ENCODE peak calls at places on chromosomes 3 and 15, in ten cellular contexts. Z is tibial nerve, F is uterus, P is hepatocyte, X is K562, O is right atrium auricular region, C is GM23248, T is body of pancreas, M is heart left ventricle, S is heart right ventricle. W is an unnamed sample. For H3K4me1, the result is how much of the 10 kb centered on the place peaks cover.

GRCh38 chr3:78736863-78737262 is 1030.9 kb downstream of the ROBO1 start:
- DNase-seq in Z (no peak), F (no peak), P (no peak), X (no peak), O (no peak), C (peak), T (no peak), M (no peak), S (no peak), W (no peak)

GRCh38 chr15:92409006-92409405 is 15.3 kb downstream of the ST8SIA2 start:
- DNase-seq in Z (no peak), F (no peak), P (no peak), X (no peak), O (no peak), C (no peak), T (no peak), M (no peak), S (no peak), W (no peak)

GRCh38 chr15:28942046-28942445 is 56.3 kb downstream of the APBA2 start:
- DNase-seq in Z (no peak), F (no peak), P (no peak), X (no peak), O (no peak), C (no peak), T (no peak), M (no peak), S (no peak), W (no peak)

GRCh38 chr3:64972793-64973192 is 285.0 kb upstream of the ADAMTS9 start:
- DNase-seq in Z (no peak), F (no peak), P (no peak), X (no peak), O (no peak), C (peak), T (no peak), M (no peak), S (no peak), W (no peak)

GRCh38 chr15:64461577-64462162 is 1.3 kb downstream of the ZNF609 start:
- DNase-seq in Z (no peak), F (no peak), P (peak), X (peak), O (no peak), C (peak), T (no peak), M (peak), S (peak), W (peak)

GRCh38 chr3:1616715-1617114 is 482.0 kb upstream of the CNTN4 start:
- DNase-seq in Z (no peak), F (no peak), P (no peak), X (no peak), O (no peak), C (no peak), T (no peak), M (no peak), S (no peak), W (no peak)

GRCh38 chr15:93030430-93031102 is 58.4 kb downstream of the RGMA start:
- DNase-seq in Z (peak), F (peak), P (peak), X (peak), O (peak), C (peak), T (peak), M (peak), S (peak), W (peak)

GRCh38 chr3:124516333-124516732 is 213.9 kb upstream of the UMPS start:
- DNase-seq in Z (no peak), F (no peak), P (no peak), X (no peak), O (no peak), C (no peak), T (no peak), M (no peak), S (no peak), W (no peak)

GRCh38 chr3:148924572-148924971 is 59.5 kb downstream of the CPA3 start:
- DNase-seq in Z (no peak), F (no peak), P (no peak), X (no peak), O (no peak), C (peak), T (no peak), M (no peak), S (no peak), W (no peak)

GRCh38 chr3:151686257-151686656 is 47.5 kb upstream of the AADACL2 start:
- DNase-seq in Z (no peak), F (no peak), P (no peak), X (peak), O (no peak), C (no peak), T (no peak), M (no peak), S (no peak), W (no peak)

GRCh38 chr3:63909431-63909830 is 2.8 kb downstream of the SCAANT1 start:
- DNase-seq in Z (no peak), F (no peak), P (no peak), X (no peak), O (no peak), C (peak), T (no peak), M (no peak), S (no peak), W (no peak)

GRCh38 chr15:96585634-96586386 is 255.3 kb downstream of the NR2F2 start:
- DNase-seq in Z (no peak), F (no peak), P (no peak), X (no peak), O (no peak), C (peak), T (no peak), M (no peak), S (no peak), W (no peak)

GRCh38 chr15:74400313-74400850 is 32.9 kb upstream of the CYP11A1 start:
- DNase-seq in Z (no peak), F (no peak), P (no peak), X (no peak), O (no peak), C (peak), T (no peak), M (no peak), S (no peak), W (no peak)

GRCh38 chr3:55373413-55373812 is 113.7 kb downstream of the WNT5A start:
- DNase-seq in Z (no peak), F (no peak), P (no peak), X (no peak), O (no peak), C (no peak), T (no peak), M (no peak), S (no peak), W (no peak)

GRCh38 chr3:4722103-4722502 is 229.0 kb downstream of the ITPR1 start:
- DNase-seq in Z (no peak), F (no peak), P (peak), X (peak), O (no peak), C (peak), T (peak), M (no peak), S (peak), W (no peak)

GRCh38 chr3:153284282-153284938 is 122.4 kb downstream of the RAP2B start:
- DNase-seq in Z (peak), F (peak), P (peak), X (no peak), O (peak), C (peak), T (peak), M (peak), S (peak), W (peak)

GRCh38 chr3:36540898-36541518 is 160.7 kb downstream of the STAC start:
- DNase-seq in Z (no peak), F (no peak), P (peak), X (no peak), O (no peak), C (peak), T (no peak), M (no peak), S (no peak), W (no peak)

GRCh38 chr3:61627768-61628185 is 66.4 kb downstream of the PTPRG start:
- DNase-seq in Z (no peak), F (no peak), P (peak), X (no peak), O (no peak), C (peak), T (peak), M (no peak), S (no peak), W (no peak)

DNA sequence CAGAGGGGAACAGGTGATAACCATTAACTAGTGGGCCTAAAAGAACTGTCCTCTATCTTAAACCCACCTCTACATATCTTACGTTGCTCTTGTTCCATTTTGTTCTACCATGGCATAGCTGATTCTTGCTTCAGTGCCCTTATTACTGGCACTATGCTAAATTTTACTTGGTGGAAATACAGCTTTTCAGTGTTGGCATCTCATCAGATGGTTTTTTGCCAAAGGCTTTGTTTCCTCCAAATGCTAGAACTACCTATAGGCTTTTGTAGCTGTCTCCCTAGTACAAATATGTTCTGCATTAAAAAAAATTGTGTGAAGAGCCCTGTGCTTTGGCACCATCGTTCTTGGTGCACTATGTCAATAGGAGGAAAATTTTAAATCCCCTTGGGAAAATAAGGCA is 145.0 kb upstream of the ZBTB20 start:
- DNase-seq in Z (no peak), F (no peak), P (no peak), X (no peak), O (no peak), C (no peak), T (no peak), M (no peak), S (no peak), W (no peak)
- H3K4me1 ChIP-seq in Z (under half), F (under half), P (under half), X (under half), O (under half), C (under half), T (under half), M (under half), S (under half), W (under half)

DNA sequence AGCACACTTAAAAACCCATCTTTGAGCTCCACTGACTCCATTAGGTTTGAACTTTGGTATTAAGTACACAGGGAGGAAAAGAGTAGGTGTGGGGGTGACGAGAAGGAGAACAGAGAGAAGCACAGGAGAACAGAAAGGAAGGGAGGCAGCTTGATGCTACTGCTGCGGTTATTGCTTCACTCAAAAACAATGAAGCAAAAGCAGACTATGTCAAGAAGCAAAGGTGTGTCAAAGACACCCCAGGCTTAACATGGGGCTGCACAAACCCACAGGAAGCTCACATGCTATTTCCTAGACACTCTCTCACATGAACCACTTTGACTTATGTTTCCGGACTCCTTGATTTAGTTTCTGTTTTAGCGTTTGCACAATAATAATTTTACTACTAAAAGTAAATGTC is 961.0 kb upstream of the CFAP20DC start:
- DNase-seq in Z (no peak), F (no peak), P (no peak), X (no peak), O (no peak), C (no peak), T (peak), M (no peak), S (no peak), W (no peak)
- H3K4me3 ChIP-seq in Z (peak), F (no peak), P (no peak), X (no peak), O (no peak), C (no peak), T (no peak), M (no peak), S (no peak), W (no peak)

DNA sequence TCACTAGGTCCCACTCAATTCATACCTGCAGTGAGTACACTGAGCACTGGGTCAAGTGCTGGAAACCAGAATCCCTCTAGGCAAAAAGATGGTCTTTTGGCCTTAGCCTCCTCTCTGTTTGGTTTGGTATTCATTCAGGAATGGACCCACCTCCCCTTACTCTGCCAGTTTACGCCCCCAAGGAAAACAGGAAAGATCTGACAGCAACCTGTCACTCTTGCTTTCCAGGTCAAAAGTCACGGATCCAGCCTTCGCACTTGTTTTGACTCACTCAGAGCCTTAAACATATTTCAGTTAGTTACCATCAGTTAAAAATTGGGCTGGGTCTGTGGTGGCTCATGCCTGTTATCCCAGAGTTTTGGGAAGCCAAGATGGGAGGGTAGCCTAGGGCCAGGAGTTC is 68.1 kb downstream of the SYNM start:
- DNase-seq in Z (no peak), F (no peak), P (no peak), X (no peak), O (no peak), C (no peak), T (no peak), M (no peak), S (no peak), W (peak)
- H3K4me1 ChIP-seq in Z (under half), F (under half), P (under half), X (under half), O (under half), C (under half), T (under half), M (under half), S (under half), W (under half)

GRCh38 chr15:99702895-99703602 is 30.2 kb downstream of the LYSMD4 start:
- DNase-seq in Z (no peak), F (no peak), P (no peak), X (no peak), O (no peak), C (peak), T (no peak), M (no peak), S (no peak), W (no peak)

GRCh38 chr15:99704444-99704838 is 28.8 kb downstream of the LYSMD4 start:
- DNase-seq in Z (no peak), F (no peak), P (peak), X (peak), O (no peak), C (peak), T (peak), M (peak), S (peak), W (no peak)

GRCh38 chr15:99706557-99707303 is 26.5 kb downstream of the LYSMD4 start:
- DNase-seq in Z (no peak), F (no peak), P (no peak), X (no peak), O (no peak), C (peak), T (no peak), M (no peak), S (no peak), W (no peak)

GRCh38 chr15:99707481-99708270 is 25.6 kb downstream of the LYSMD4 start:
- DNase-seq in Z (no peak), F (no peak), P (no peak), X (no peak), O (no peak), C (peak), T (no peak), M (no peak), S (no peak), W (no peak)

DNA sequence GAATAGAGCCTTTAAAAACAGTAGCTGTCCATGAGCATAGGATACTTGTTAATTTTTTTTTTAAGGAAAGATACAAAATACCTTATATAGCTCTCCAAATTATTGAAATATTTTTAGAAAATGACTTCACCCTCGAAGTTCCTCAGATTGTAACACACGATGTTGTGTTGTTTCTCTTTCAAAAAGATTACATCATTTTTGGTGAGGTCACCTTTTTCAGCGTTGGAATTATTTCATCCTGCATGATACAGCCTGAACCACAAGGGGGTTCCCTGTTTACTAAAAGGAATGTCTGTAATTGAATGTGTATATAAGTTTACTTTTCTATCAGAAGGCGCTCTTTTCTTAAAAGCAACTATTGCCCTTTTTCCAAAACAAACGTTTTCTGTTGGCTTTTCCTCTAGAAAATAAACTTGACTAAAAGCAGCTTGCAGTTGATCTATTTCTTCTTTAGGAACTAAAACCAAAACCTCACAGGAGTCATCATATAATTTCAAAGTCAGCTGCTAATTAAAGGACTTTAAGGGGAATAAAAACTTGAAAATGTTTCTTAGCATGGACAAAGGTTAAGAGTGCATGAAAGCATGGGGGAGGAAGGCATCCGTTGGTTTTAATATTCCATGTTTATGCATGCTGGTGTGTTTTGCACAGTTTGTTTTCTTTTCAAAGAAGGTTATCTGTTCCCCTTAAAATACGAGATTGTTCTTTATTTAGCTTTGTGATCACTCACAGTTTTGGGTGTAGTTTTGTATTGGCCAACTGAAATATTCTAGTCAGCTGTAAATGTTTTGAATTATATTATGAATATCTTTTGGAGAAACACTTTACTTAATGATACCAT is 29.4 kb downstream of the LYSMD4 start:
- DNase-seq in Z (no peak), F (no peak), P (peak), X (peak), O (no peak), C (peak), T (peak), M (no peak), S (peak), W (no peak)
- H3K4me3 ChIP-seq in Z (no peak), F (no peak), P (no peak), X (no peak), O (no peak), C (peak), T (no peak), M (no peak), S (no peak), W (no peak)

GRCh38 chr3:134334901-134335280 is 39.4 kb downstream of the AMOTL2 start:
- DNase-seq in Z (no peak), F (no peak), P (no peak), X (no peak), O (no peak), C (no peak), T (no peak), M (no peak), S (no peak), W (no peak)
- H3K4me1 ChIP-seq in Z (under half), F (under half), P (under half), X (under half), O (under half), C (half or more), T (under half), M (under half), S (under half), W (under half)

DNA sequence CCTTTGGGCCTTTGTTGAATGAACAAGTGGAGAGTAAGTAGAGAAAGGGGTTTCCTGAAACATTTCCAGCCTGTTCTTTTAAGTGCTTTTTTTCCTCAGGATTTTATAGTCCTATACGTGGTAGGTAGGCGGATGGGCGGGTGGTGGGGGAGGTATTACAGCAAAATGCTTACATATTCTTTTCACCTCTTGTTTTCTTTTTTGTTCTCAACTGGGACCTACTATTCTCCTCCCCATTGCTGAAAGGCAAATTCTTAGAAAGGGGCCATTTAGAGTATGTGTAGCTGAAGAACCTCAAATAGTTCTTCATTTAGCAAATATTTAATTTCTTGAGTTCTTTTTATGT is 135.8 kb downstream of the FNDC3B start:
- DNase-seq in Z (no peak), F (no peak), P (no peak), X (no peak), O (no peak), C (no peak), T (no peak), M (no peak), S (no peak), W (no peak)
- H3K4me3 ChIP-seq in Z (no peak), F (no peak), P (no peak), X (no peak), O (no peak), C (no peak), T (no peak), M (no peak), S (no peak), W (no peak)

DNA sequence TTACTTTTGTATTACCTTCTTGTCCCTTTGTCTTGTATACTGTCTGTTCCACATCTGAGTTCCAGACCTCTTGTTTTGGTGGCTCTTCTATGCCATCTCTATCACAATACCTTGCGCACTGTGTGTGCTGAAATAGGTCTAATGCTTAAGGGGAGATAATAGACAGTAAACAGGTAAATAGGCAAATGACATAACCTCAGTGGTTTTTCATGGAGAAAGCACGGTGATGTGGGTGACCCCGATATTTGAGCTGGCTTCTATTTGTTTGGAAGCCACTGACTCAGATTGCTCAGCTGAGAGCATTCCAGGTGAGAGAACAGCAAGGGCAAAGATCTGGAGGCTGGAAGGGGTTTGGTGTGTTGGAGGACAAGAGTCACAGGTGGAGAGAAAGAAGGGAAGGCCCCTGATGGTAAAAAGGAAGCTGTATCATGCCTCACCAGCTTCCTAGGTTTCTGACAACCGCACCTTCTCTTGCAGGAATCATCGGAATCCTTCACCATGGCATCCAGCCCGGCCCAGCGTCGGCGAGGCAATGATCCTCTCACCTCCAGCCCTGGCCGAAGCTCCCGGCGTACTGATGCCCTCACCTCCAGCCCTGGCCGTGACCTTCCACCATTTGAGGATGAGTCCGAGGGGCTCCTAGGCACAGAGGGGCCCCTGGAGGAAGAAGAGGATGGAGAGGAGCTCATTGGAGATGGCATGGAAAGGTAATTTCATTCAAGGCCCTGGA is 795 bp downstream of the MCM2 start:
- DNase-seq in Z (no peak), F (no peak), P (no peak), X (no peak), O (no peak), C (no peak), T (no peak), M (no peak), S (no peak), W (no peak)
- H3K4me1 ChIP-seq in Z (under half), F (under half), P (under half), X (under half), O (under half), C (under half), T (under half), M (under half), S (under half), W (under half)

GRCh38 chr3:147371141-147371540 is 35.2 kb downstream of the ZIC4 start:
- DNase-seq in Z (no peak), F (no peak), P (no peak), X (no peak), O (no peak), C (no peak), T (no peak), M (no peak), S (no peak), W (peak)
- H3K4me3 ChIP-seq in Z (no peak), F (no peak), P (no peak), X (no peak), O (no peak), C (no peak), T (no peak), M (no peak), S (no peak), W (no peak)